ENCODE peak calls at places on chromosomes 12 and 14, in seven cellular contexts. One of them, this sample, is unnamed.
A peak's percentile ranks its signal among the peaks of the same experiment; 100 is the strongest.

GRCh38 chr12:114975974-114976310 is 292.0 kb upstream of the TBX3 start:
- DNase-seq in pancreas: no peak
- DNase-seq in uterus: no peak
- DNase-seq in small intestine: no peak
- DNase-seq in upper lobe of right lung: no peak
- DNase-seq in MM.1S: no peak
- DNase-seq in OCI-LY7: no peak
- DNase-seq in this sample: no peak

GRCh38 chr12:91984571-91984970 is 161.1 kb downstream of the BTG1 start:
- DNase-seq in upper lobe of right lung: no peak
- DNase-seq in small intestine: no peak
- DNase-seq in MM.1S: no peak
- DNase-seq in OCI-LY7: no peak
- DNase-seq in uterus: no peak
- DNase-seq in pancreas: no peak
- DNase-seq in this sample: no peak

GRCh38 chr14:54220122-54220691 is 176.6 kb upstream of the CDKN3 start:
- DNase-seq in MM.1S: no peak
- DNase-seq in uterus: no peak
- DNase-seq in OCI-LY7: no peak
- DNase-seq in small intestine: no peak
- DNase-seq in pancreas: no peak
- DNase-seq in upper lobe of right lung: no peak
- DNase-seq in this sample: no peak

GRCh38 chr12:42284157-42284556 is 41.7 kb downstream of the ZCRB1 start:
- DNase-seq in MM.1S: no peak
- DNase-seq in small intestine: no peak
- DNase-seq in upper lobe of right lung: no peak
- DNase-seq in uterus: no peak
- DNase-seq in pancreas: no peak
- DNase-seq in OCI-LY7: no peak
- DNase-seq in this sample: no peak

GRCh38 chr12:129607293-129607692 is 296.5 kb downstream of the TMEM132D start:
- DNase-seq in upper lobe of right lung: no peak
- DNase-seq in pancreas: no peak
- DNase-seq in OCI-LY7: no peak
- DNase-seq in MM.1S: no peak
- DNase-seq in uterus: no peak
- DNase-seq in small intestine: no peak
- DNase-seq in this sample: no peak

GRCh38 chr14:69695664-69696527 is 71.0 kb upstream of the SRSF5 start:
- DNase-seq in small intestine: peak; percentile 29
- DNase-seq in MM.1S: no peak
- DNase-seq in upper lobe of right lung: no peak
- DNase-seq in uterus: no peak
- DNase-seq in OCI-LY7: peak; percentile 54
- DNase-seq in pancreas: no peak
- DNase-seq in this sample: no peak

GRCh38 chr14:58780595-58780994 is 142.8 kb downstream of the DACT1 start:
- DNase-seq in uterus: no peak
- DNase-seq in MM.1S: no peak
- DNase-seq in upper lobe of right lung: no peak
- DNase-seq in OCI-LY7: no peak
- DNase-seq in small intestine: peak; percentile 67
- DNase-seq in pancreas: no peak
- DNase-seq in this sample: no peak

GRCh38 chr12:74541074-74541473 is 3.4 kb downstream of the ATXN7L3B start:
- DNase-seq in upper lobe of right lung: no peak
- DNase-seq in small intestine: no peak
- DNase-seq in uterus: no peak
- DNase-seq in MM.1S: no peak
- DNase-seq in OCI-LY7: no peak
- DNase-seq in pancreas: no peak
- DNase-seq in this sample: no peak

GRCh38 chr12:124352839-124353238 is 57.9 kb downstream of the RFLNA start:
- DNase-seq in small intestine: peak; percentile 100
- DNase-seq in OCI-LY7: no peak
- DNase-seq in pancreas: peak; percentile 55
- DNase-seq in MM.1S: no peak
- DNase-seq in upper lobe of right lung: peak; percentile 74
- DNase-seq in uterus: no peak
- DNase-seq in this sample: no peak

GRCh38 chr12:6067152-6067916 is 57.1 kb downstream of the VWF start:
- DNase-seq in pancreas: no peak
- DNase-seq in upper lobe of right lung: no peak
- DNase-seq in uterus: peak; percentile 37
- DNase-seq in small intestine: no peak
- DNase-seq in OCI-LY7: no peak
- DNase-seq in MM.1S: no peak
- DNase-seq in this sample: no peak

GRCh38 chr14:104191409-104191997 is 53.1 kb downstream of the KIF26A start:
- DNase-seq in small intestine: no peak
- DNase-seq in MM.1S: no peak
- DNase-seq in pancreas: peak; percentile 46
- DNase-seq in OCI-LY7: no peak
- DNase-seq in uterus: no peak
- DNase-seq in upper lobe of right lung: no peak
- DNase-seq in this sample: no peak

GRCh38 chr14:105205718-105206208 is 24.7 kb upstream of the NUDT14 start:
- DNase-seq in MM.1S: no peak
- DNase-seq in uterus: no peak
- DNase-seq in OCI-LY7: no peak
- DNase-seq in small intestine: no peak
- DNase-seq in pancreas: no peak
- DNase-seq in upper lobe of right lung: peak; percentile 77
- DNase-seq in this sample: peak; percentile 33

GRCh38 chr14:105206873-105207272 is 25.8 kb upstream of the NUDT14 start:
- DNase-seq in uterus: no peak
- DNase-seq in MM.1S: no peak
- DNase-seq in pancreas: peak; percentile 75
- DNase-seq in upper lobe of right lung: no peak
- DNase-seq in OCI-LY7: no peak
- DNase-seq in small intestine: no peak
- DNase-seq in this sample: no peak

GRCh38 chr14:105204206-105204930 is 23.3 kb upstream of the NUDT14 start:
- DNase-seq in MM.1S: no peak
- DNase-seq in pancreas: peak; percentile 96
- DNase-seq in small intestine: peak; percentile 84
- DNase-seq in uterus: no peak
- DNase-seq in OCI-LY7: no peak
- DNase-seq in upper lobe of right lung: peak; percentile 90
- DNase-seq in this sample: no peak

GRCh38 chr14:105203701-105204100 is 22.6 kb upstream of the NUDT14 start:
- DNase-seq in OCI-LY7: no peak
- DNase-seq in pancreas: peak; percentile 81
- DNase-seq in MM.1S: no peak
- DNase-seq in uterus: no peak
- DNase-seq in small intestine: no peak
- DNase-seq in upper lobe of right lung: no peak
- DNase-seq in this sample: peak; percentile 27

GRCh38 chr14:105204931-105205717 is 24.0 kb upstream of the NUDT14 start:
- DNase-seq in OCI-LY7: no peak
- DNase-seq in upper lobe of right lung: no peak
- DNase-seq in small intestine: no peak
- DNase-seq in uterus: no peak
- DNase-seq in MM.1S: no peak
- DNase-seq in pancreas: peak; percentile 87
- DNase-seq in this sample: no peak
- H3K4me1 ChIP-seq in OCI-LY7: no peaks in the 10 kb centered on the region
- H3K4me1 ChIP-seq in upper lobe of right lung: peaks cover 26% of the 10 kb centered on the region
- H3K4me1 ChIP-seq in small intestine: peaks cover 2% of the 10 kb centered on the region
- H3K4me1 ChIP-seq in uterus: no peaks in the 10 kb centered on the region
- H3K4me1 ChIP-seq in MM.1S: no peaks in the 10 kb centered on the region
- H3K4me1 ChIP-seq in pancreas: peaks cover 21% of the 10 kb centered on the region
- H3K4me1 ChIP-seq in this sample: peaks cover 21% of the 10 kb centered on the region

DNA sequence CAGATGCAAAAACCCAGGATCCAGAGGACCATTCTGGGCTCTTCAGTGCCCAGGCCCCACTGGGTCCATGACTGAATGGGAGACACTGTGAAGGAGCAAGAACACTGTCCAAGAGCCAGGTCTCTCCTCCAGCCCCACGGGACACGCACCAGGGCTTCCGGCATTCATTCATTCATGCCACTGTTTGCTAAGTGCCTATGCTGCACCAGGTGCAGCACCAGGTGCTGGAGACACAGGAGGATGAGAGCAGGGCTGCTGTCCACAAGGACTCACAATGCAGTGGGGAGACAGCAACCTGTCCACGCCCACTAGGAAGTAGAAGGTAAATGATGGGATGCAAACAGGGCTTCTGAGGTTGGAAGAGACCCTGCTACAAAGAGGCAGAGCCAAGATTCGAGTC is 20.4 kb downstream of the CLMN start:
- DNase-seq in MM.1S: no peak
- DNase-seq in uterus: no peak
- DNase-seq in OCI-LY7: peak; percentile 69
- DNase-seq in pancreas: no peak
- DNase-seq in small intestine: no peak
- DNase-seq in upper lobe of right lung: no peak
- DNase-seq in this sample: no peak
- H3K27ac ChIP-seq in MM.1S: no peak overlapping the region
- H3K27ac ChIP-seq in uterus: no peak overlapping the region
- H3K27ac ChIP-seq in OCI-LY7: no peak overlapping the region
- H3K27ac ChIP-seq in pancreas: no peak overlapping the region
- H3K27ac ChIP-seq in small intestine: no peak overlapping the region
- H3K27ac ChIP-seq in upper lobe of right lung: no peak overlapping the region
- H3K27ac ChIP-seq in this sample: no peak overlapping the region

GRCh38 chr12:52139579-52140062 is 52.2 kb downstream of the KRT80 start:
- DNase-seq in pancreas: no peak
- DNase-seq in OCI-LY7: peak; percentile 45
- DNase-seq in MM.1S: peak; percentile 61
- DNase-seq in upper lobe of right lung: no peak
- DNase-seq in uterus: no peak
- DNase-seq in small intestine: peak; percentile 62
- DNase-seq in this sample: peak; percentile 25

GRCh38 chr12:52141306-52141705 is 50.5 kb downstream of the KRT80 start:
- DNase-seq in MM.1S: no peak
- DNase-seq in OCI-LY7: peak; percentile 25
- DNase-seq in uterus: no peak
- DNase-seq in small intestine: no peak
- DNase-seq in pancreas: no peak
- DNase-seq in upper lobe of right lung: no peak
- DNase-seq in this sample: no peak

GRCh38 chr12:52142431-52142830 is 49.4 kb downstream of the KRT80 start:
- DNase-seq in small intestine: no peak
- DNase-seq in OCI-LY7: no peak
- DNase-seq in uterus: no peak
- DNase-seq in upper lobe of right lung: no peak
- DNase-seq in MM.1S: no peak
- DNase-seq in pancreas: no peak
- DNase-seq in this sample: no peak

GRCh38 chr12:52139147-52139546 is 52.7 kb downstream of the KRT80 start:
- DNase-seq in pancreas: no peak
- DNase-seq in MM.1S: no peak
- DNase-seq in uterus: no peak
- DNase-seq in OCI-LY7: no peak
- DNase-seq in small intestine: no peak
- DNase-seq in upper lobe of right lung: no peak
- DNase-seq in this sample: no peak

DNA sequence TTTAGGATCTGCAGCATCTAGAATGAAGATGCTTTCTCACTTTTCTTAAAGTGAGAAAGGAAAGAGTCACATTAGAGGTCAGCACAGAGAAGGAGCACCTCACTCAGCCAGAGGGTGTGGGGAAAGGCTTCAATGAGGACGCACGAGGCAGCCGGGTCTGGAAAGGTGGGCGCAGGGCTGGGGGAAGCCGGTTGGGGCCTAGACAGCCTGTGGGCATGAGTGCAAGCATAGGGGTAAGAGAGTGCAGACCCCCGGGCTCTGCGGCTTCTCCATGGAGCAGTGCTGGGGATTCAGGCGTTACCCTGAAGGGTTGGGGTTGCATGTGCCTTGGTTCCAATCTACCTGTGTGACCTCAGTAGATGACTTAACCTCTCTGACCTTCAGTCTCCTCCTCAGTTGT is 49.9 kb downstream of the KRT80 start:
- DNase-seq in pancreas: peak; percentile 8
- DNase-seq in MM.1S: no peak
- DNase-seq in OCI-LY7: no peak
- DNase-seq in upper lobe of right lung: no peak
- DNase-seq in small intestine: no peak
- DNase-seq in uterus: no peak
- DNase-seq in this sample: no peak
- H3K4me1 ChIP-seq in pancreas: no peaks in the 10 kb centered on the region
- H3K4me1 ChIP-seq in MM.1S: no peaks in the 10 kb centered on the region
- H3K4me1 ChIP-seq in OCI-LY7: no peaks in the 10 kb centered on the region
- H3K4me1 ChIP-seq in upper lobe of right lung: peaks cover 7% of the 10 kb centered on the region
- H3K4me1 ChIP-seq in small intestine: peaks cover 3% of the 10 kb centered on the region
- H3K4me1 ChIP-seq in uterus: no peaks in the 10 kb centered on the region
- H3K4me1 ChIP-seq in this sample: no peaks in the 10 kb centered on the region

GRCh38 chr14:36420288-36420687 is 99.7 kb downstream of the NKX2-1 start:
- DNase-seq in uterus: no peak
- DNase-seq in OCI-LY7: no peak
- DNase-seq in upper lobe of right lung: no peak
- DNase-seq in pancreas: no peak
- DNase-seq in small intestine: no peak
- DNase-seq in MM.1S: no peak
- DNase-seq in this sample: no peak
- H3K27ac ChIP-seq in uterus: no peak overlapping the region
- H3K27ac ChIP-seq in OCI-LY7: no peak overlapping the region
- H3K27ac ChIP-seq in upper lobe of right lung: no peak overlapping the region
- H3K27ac ChIP-seq in pancreas: no peak overlapping the region
- H3K27ac ChIP-seq in small intestine: no peak overlapping the region
- H3K27ac ChIP-seq in MM.1S: no peak overlapping the region
- H3K27ac ChIP-seq in this sample: no peak overlapping the region

GRCh38 chr12:54276368-54276767 is 3.6 kb downstream of the CBX5 start:
- DNase-seq in OCI-LY7: no peak
- DNase-seq in MM.1S: no peak
- DNase-seq in upper lobe of right lung: no peak
- DNase-seq in small intestine: no peak
- DNase-seq in pancreas: no peak
- DNase-seq in uterus: no peak
- DNase-seq in this sample: no peak
- H3K4me1 ChIP-seq in OCI-LY7: peaks cover 29% of the 10 kb centered on the region
- H3K4me1 ChIP-seq in MM.1S: peaks cover 18% of the 10 kb centered on the region
- H3K4me1 ChIP-seq in upper lobe of right lung: peaks cover 17% of the 10 kb centered on the region
- H3K4me1 ChIP-seq in small intestine: no peaks in the 10 kb centered on the region
- H3K4me1 ChIP-seq in pancreas: peaks cover 20% of the 10 kb centered on the region
- H3K4me1 ChIP-seq in uterus: peaks cover 10% of the 10 kb centered on the region
- H3K4me1 ChIP-seq in this sample: peaks cover 51% of the 10 kb centered on the region

GRCh38 chr12:53805067-53805466 is 53.3 kb upstream of the CISTR start:
- DNase-seq in OCI-LY7: no peak
- DNase-seq in upper lobe of right lung: no peak
- DNase-seq in small intestine: no peak
- DNase-seq in MM.1S: no peak
- DNase-seq in pancreas: no peak
- DNase-seq in uterus: no peak
- DNase-seq in this sample: no peak

GRCh38 chr12:53803194-53803593 is 51.4 kb upstream of the CISTR start:
- DNase-seq in uterus: no peak
- DNase-seq in OCI-LY7: no peak
- DNase-seq in upper lobe of right lung: no peak
- DNase-seq in MM.1S: no peak
- DNase-seq in pancreas: no peak
- DNase-seq in small intestine: no peak
- DNase-seq in this sample: no peak

GRCh38 chr12:53805801-53806200 is 54.0 kb upstream of the CISTR start:
- DNase-seq in OCI-LY7: no peak
- DNase-seq in uterus: no peak
- DNase-seq in pancreas: no peak
- DNase-seq in upper lobe of right lung: no peak
- DNase-seq in small intestine: no peak
- DNase-seq in MM.1S: no peak
- DNase-seq in this sample: no peak

GRCh38 chr12:53804429-53804828 is 52.6 kb upstream of the CISTR start:
- DNase-seq in MM.1S: no peak
- DNase-seq in OCI-LY7: no peak
- DNase-seq in pancreas: no peak
- DNase-seq in upper lobe of right lung: no peak
- DNase-seq in uterus: no peak
- DNase-seq in small intestine: no peak
- DNase-seq in this sample: no peak

GRCh38 chr12:53803703-53804102 is 51.9 kb upstream of the CISTR start:
- DNase-seq in upper lobe of right lung: no peak
- DNase-seq in small intestine: no peak
- DNase-seq in pancreas: no peak
- DNase-seq in MM.1S: no peak
- DNase-seq in OCI-LY7: no peak
- DNase-seq in uterus: no peak
- DNase-seq in this sample: no peak
- H3K27ac ChIP-seq in upper lobe of right lung: no peak overlapping the region
- H3K27ac ChIP-seq in small intestine: no peak overlapping the region
- H3K27ac ChIP-seq in pancreas: no peak overlapping the region
- H3K27ac ChIP-seq in MM.1S: no peak overlapping the region
- H3K27ac ChIP-seq in OCI-LY7: no peak overlapping the region
- H3K27ac ChIP-seq in uterus: no peak overlapping the region
- H3K27ac ChIP-seq in this sample: no peak overlapping the region